ENCODE peak calls at places on chromosomes 3 and 15, in eight cellular contexts. G, Q, L, Y, F, D, A and N are unnamed samples.

GRCh38 chr3:71056327-71056726 is 527.2 kb downstream of the FOXP1 start:
- DNase-seq in G (peak; percentile 86), Q (no peak), L (peak; percentile 72), Y (peak; percentile 89), F (no peak), D (no peak), A (no peak), N (peak; percentile 81)

GRCh38 chr15:89555768-89556167 is 19.5 kb upstream of the TICRR start:
- DNase-seq in G (no peak), Q (no peak), L (no peak), Y (no peak), F (no peak), D (no peak), A (no peak), N (no peak)

GRCh38 chr3:62370112-62371031 is 3.0 kb downstream of the FEZF2 start:
- DNase-seq in G (no peak), Q (peak; percentile 70), L (no peak), Y (no peak), F (peak; percentile 86), D (no peak), A (no peak), N (no peak)

GRCh38 chr3:134685881-134686802 is 35.3 kb upstream of the KY start:
- DNase-seq in G (peak; percentile 60), Q (no peak), L (no peak), Y (peak; percentile 91), F (no peak), D (no peak), A (no peak), N (peak; percentile 49)

GRCh38 chr3:4729061-4729973 is 236.2 kb downstream of the ITPR1 start:
- DNase-seq in G (no peak), Q (no peak), L (no peak), Y (no peak), F (no peak), D (no peak), A (no peak), N (no peak)

GRCh38 chr3:183548262-183548769 is 7.2 kb downstream of the KLHL6 start:
- DNase-seq in G (peak; percentile 96), Q (no peak), L (peak; percentile 88), Y (peak; percentile 82), F (peak; percentile 81), D (no peak), A (peak; percentile 84), N (peak; percentile 94)

GRCh38 chr3:155101398-155101797 is 21.3 kb downstream of the MME start:
- DNase-seq in G (peak; percentile 39), Q (no peak), L (no peak), Y (no peak), F (no peak), D (no peak), A (no peak), N (peak; percentile 24)

GRCh38 chr15:47194718-47195117 is 522.6 kb upstream of the SEMA6D start:
- DNase-seq in G (peak; percentile 18), Q (no peak), L (peak; percentile 20), Y (peak; percentile 39), F (peak; percentile 41), D (no peak), A (peak; percentile 47), N (peak; percentile 4)

GRCh38 chr3:174431717-174432116 is 427.4 kb upstream of the NAALADL2 start:
- DNase-seq in G (peak; percentile 59), Q (no peak), L (peak; percentile 79), Y (peak; percentile 3), F (no peak), D (no peak), A (no peak), N (peak; percentile 39)

GRCh38 chr15:75348034-75348562 is 1.3 kb downstream of the NEIL1 start:
- DNase-seq in G (no peak), Q (peak; percentile 64), L (no peak), Y (peak; percentile 44), F (peak; percentile 49), D (peak; percentile 54), A (peak; percentile 29), N (no peak)

GRCh38 chr3:43691120-43692002 is 623 bp downstream of the ABHD5 start:
- DNase-seq in G (peak; percentile 49), Q (peak; percentile 83), L (peak; percentile 75), Y (peak; percentile 65), F (peak; percentile 80), D (peak; percentile 82), A (peak; percentile 83), N (peak; percentile 25)

GRCh38 chr3:148971819-148972218 is 19.5 kb upstream of the GYG1 start:
- DNase-seq in G (peak; percentile 68), Q (no peak), L (no peak), Y (peak; percentile 33), F (no peak), D (no peak), A (no peak), N (peak; percentile 58)

GRCh38 chr3:150365132-150365604 is 42.9 kb upstream of the TSC22D2 start:
- DNase-seq in G (peak; percentile 85), Q (no peak), L (peak; percentile 82), Y (peak; percentile 64), F (no peak), D (peak; percentile 39), A (no peak), N (peak; percentile 82)

GRCh38 chr3:72604287-72604686 is 244.0 kb downstream of the SHQ1 start:
- DNase-seq in G (no peak), Q (no peak), L (no peak), Y (peak; percentile 13), F (no peak), D (no peak), A (no peak), N (no peak)

GRCh38 chr15:78399081-78399480 is 38.9 kb upstream of the IREB2 start:
- DNase-seq in G (no peak), Q (no peak), L (no peak), Y (no peak), F (no peak), D (no peak), A (no peak), N (no peak)

GRCh38 chr3:43062556-43063040 is 43.3 kb downstream of the POMGNT2 start:
- DNase-seq in G (peak; percentile 34), Q (no peak), L (no peak), Y (peak; percentile 50), F (peak; percentile 30), D (peak; percentile 43), A (no peak), N (peak; percentile 13)

GRCh38 chr3:169701457-169701856 is 37.9 kb upstream of the MECOM start:
- DNase-seq in G (peak; percentile 1), Q (no peak), L (no peak), Y (no peak), F (no peak), D (no peak), A (no peak), N (no peak)

GRCh38 chr15:98650871-98651481 is 2.6 kb downstream of the IGF1R start:
- DNase-seq in G (peak; percentile 39), Q (no peak), L (peak; percentile 51), Y (peak; percentile 73), F (peak; percentile 48), D (no peak), A (peak; percentile 43), N (peak; percentile 28)
- TF ChIP-seq EZH2 in G (no peak), Q (no peak), L (no peak), Y (no peak), F (no peak), D (no peak), A (no peak), N (no peak)

DNA sequence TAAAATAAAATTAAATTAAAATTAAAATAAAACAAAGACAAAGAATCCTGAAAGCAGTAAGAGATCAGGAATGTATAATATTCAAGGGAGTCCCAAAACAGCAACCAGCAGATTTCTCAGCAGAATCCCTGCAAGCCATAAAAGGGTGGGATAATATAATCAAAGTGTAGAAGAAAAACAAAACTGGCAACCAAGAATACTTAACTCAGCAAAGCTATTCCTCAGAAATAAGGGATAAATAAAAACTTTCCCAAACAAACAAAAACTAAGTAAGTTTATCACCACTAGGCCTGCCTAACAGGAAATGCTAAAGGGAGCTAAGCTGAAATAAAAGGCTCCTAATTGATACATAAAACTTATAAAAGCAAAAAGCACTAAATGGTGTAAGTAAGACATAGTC is 29.8 kb downstream of the THBS1 start:
- DNase-seq in G (no peak), Q (no peak), L (no peak), Y (no peak), F (no peak), D (no peak), A (no peak), N (no peak)
- H3K9me3 ChIP-seq in G (no peaks in the 10 kb centered on the region), Q (no peaks in the 10 kb centered on the region), L (no peaks in the 10 kb centered on the region), Y (peaks cover 11% of the 10 kb centered on the region), F (peaks cover 6% of the 10 kb centered on the region), D (no peaks in the 10 kb centered on the region), A (peaks cover 17% of the 10 kb centered on the region), N (no peaks in the 10 kb centered on the region)

GRCh38 chr15:96183927-96184266 is 146.6 kb upstream of the NR2F2 start:
- DNase-seq in G (no peak), Q (no peak), L (no peak), Y (no peak), F (no peak), D (no peak), A (no peak), N (no peak)

GRCh38 chr15:96183020-96183926 is 147.2 kb upstream of the NR2F2 start:
- DNase-seq in G (no peak), Q (no peak), L (no peak), Y (no peak), F (peak; percentile 68), D (no peak), A (no peak), N (no peak)

GRCh38 chr15:96186105-96186504 is 144.4 kb upstream of the NR2F2 start:
- DNase-seq in G (no peak), Q (no peak), L (no peak), Y (no peak), F (no peak), D (no peak), A (no peak), N (no peak)

GRCh38 chr15:96184297-96184696 is 146.2 kb upstream of the NR2F2 start:
- DNase-seq in G (no peak), Q (no peak), L (no peak), Y (no peak), F (no peak), D (no peak), A (no peak), N (no peak)

GRCh38 chr15:96187916-96188315 is 142.6 kb upstream of the NR2F2 start:
- DNase-seq in G (no peak), Q (no peak), L (no peak), Y (no peak), F (no peak), D (no peak), A (no peak), N (no peak)
- TF ChIP-seq EZH2 in G (no peak), Q (no peak), L (no peak), Y (no peak), F (no peak), D (no peak), A (no peak), N (no peak)

GRCh38 chr3:138642226-138642926 is 33.8 kb downstream of the FAIM start:
- DNase-seq in G (no peak), Q (no peak), L (no peak), Y (no peak), F (no peak), D (no peak), A (no peak), N (no peak)

GRCh38 chr3:138649134-138649533 is 40.6 kb downstream of the FAIM start:
- DNase-seq in G (no peak), Q (no peak), L (no peak), Y (no peak), F (no peak), D (no peak), A (no peak), N (no peak)

GRCh38 chr3:138642927-138643253 is 34.3 kb downstream of the FAIM start:
- DNase-seq in G (no peak), Q (no peak), L (no peak), Y (no peak), F (no peak), D (no peak), A (no peak), N (no peak)

GRCh38 chr3:138646527-138646926 is 38.0 kb downstream of the FAIM start:
- DNase-seq in G (no peak), Q (no peak), L (no peak), Y (no peak), F (no peak), D (no peak), A (no peak), N (no peak)

GRCh38 chr3:138646008-138646407 is 37.4 kb downstream of the FAIM start:
- DNase-seq in G (no peak), Q (no peak), L (no peak), Y (no peak), F (no peak), D (no peak), A (no peak), N (no peak)
- H3K9me3 ChIP-seq in G (no peaks in the 10 kb centered on the region), Q (peaks cover 37% of the 10 kb centered on the region), L (peaks cover 9% of the 10 kb centered on the region), Y (no peaks in the 10 kb centered on the region), F (peaks cover 41% of the 10 kb centered on the region), D (peaks cover 21% of the 10 kb centered on the region), A (peaks cover 15% of the 10 kb centered on the region), N (peaks cover 4% of the 10 kb centered on the region)